ENCODE peak calls at places on chromosomes 13 and 19, in five cellular contexts. T is AG09319, U is GM13976, L is neural crest cell, J is HFFc6. I is an unnamed sample.

GRCh38 chr13:106029901-106030300 is 505.6 kb downstream of the EFNB2 start:
- DNase-seq in L (no peak), T (no peak), U (no peak), J (no peak), I (no peak)

GRCh38 chr19:16895467-16896097 is 6.8 kb downstream of the F2RL3 start:
- DNase-seq in L (no peak), T (no peak), U (no peak), J (no peak), I (no peak)

GRCh38 chr19:16285769-16286564 is 38.7 kb upstream of the KLF2 start:
- DNase-seq in T (no peak), L (no peak), J (no peak), U (no peak), I (no peak)

GRCh38 chr13:44004881-44005280 is 125.2 kb downstream of the LACC1 start:
- DNase-seq in J (peak), U (no peak), T (no peak), L (no peak), I (peak)

GRCh38 chr19:41967056-41967783 is 8.1 kb upstream of the RABAC1 start:
- DNase-seq in U (no peak), T (no peak), J (no peak), L (no peak), I (no peak)

GRCh38 chr13:83941669-83942335 is 59.5 kb upstream of the SLITRK1 start:
- DNase-seq in U (no peak), T (no peak), J (no peak), L (no peak), I (peak)

GRCh38 chr19:33554821-33555220 is 33.2 kb upstream of the PEPD start:
- DNase-seq in T (no peak), U (no peak), L (no peak), J (no peak), I (no peak)

GRCh38 chr13:43994999-43995859 is 115.5 kb downstream of the LACC1 start:
- DNase-seq in T (no peak), U (no peak), L (no peak), J (no peak), I (no peak)

GRCh38 chr19:45501730-45502014 is 3.4 kb downstream of the PPM1N start:
- DNase-seq in U (no peak), L (no peak), T (no peak), J (no peak), I (no peak)

GRCh38 chr13:100306444-100306999 is 217.6 kb downstream of the PCCA start:
- DNase-seq in J (no peak), L (no peak), T (no peak), U (no peak), I (no peak)

GRCh38 chr19:33691736-33692135 is 70.0 kb downstream of the CHST8 start:
- DNase-seq in T (no peak), J (no peak), U (no peak), L (no peak), I (no peak)

GRCh38 chr13:111474136-111475002 is 153.9 kb downstream of the TEX29 start:
- DNase-seq in J (peak), T (no peak), L (peak), U (peak), I (peak)

GRCh38 chr19:2627319-2627829 is 75.1 kb downstream of the GNG7 start:
- DNase-seq in J (peak), T (peak), L (no peak), U (no peak), I (peak)

GRCh38 chr19:7879102-7879770 is 5.0 kb upstream of the PRR36 start:
- DNase-seq in U (no peak), J (no peak), L (no peak), T (no peak), I (no peak)

GRCh38 chr19:47106819-47107200 is 6.8 kb downstream of the ZC3H4 start:
- DNase-seq in L (no peak), J (peak), T (no peak), U (no peak), I (no peak)

GRCh38 chr13:32253911-32254399 is 61.2 kb downstream of the ZAR1L start:
- DNase-seq in T (no peak), J (no peak), U (no peak), L (no peak), I (no peak)

GRCh38 chr19:47595937-47596336 is 13.0 kb upstream of the BICRA start:
- DNase-seq in J (no peak), L (no peak), T (no peak), U (no peak), I (no peak)

GRCh38 chr13:87674143-87674772 is 3.1 kb downstream of the SLITRK5 start:
- DNase-seq in L (no peak), T (no peak), U (peak), J (no peak), I (no peak)

GRCh38 chr19:50861496-50862286 is 7.0 kb downstream of the KLK3 start:
- DNase-seq in T (no peak), U (no peak), L (no peak), J (no peak), I (no peak)
- TF ChIP-seq CTCF in T (no peak), U (no peak), L (no peak), J (no peak), I (no peak)

GRCh38 chr19:29122185-29122584 is 90.8 kb downstream of the UQCRFS1 start:
- DNase-seq in L (no peak), J (no peak), T (no peak), U (no peak), I (no peak)

GRCh38 chr19:29118384-29118783 is 94.6 kb downstream of the UQCRFS1 start:
- DNase-seq in J (no peak), T (no peak), L (no peak), U (no peak), I (no peak)

GRCh38 chr19:29120471-29120870 is 92.5 kb downstream of the UQCRFS1 start:
- DNase-seq in T (no peak), L (no peak), J (no peak), U (no peak), I (no peak)

GRCh38 chr19:29119582-29119981 is 93.4 kb downstream of the UQCRFS1 start:
- DNase-seq in T (no peak), U (no peak), J (peak), L (no peak), I (no peak)

GRCh38 chr19:29121684-29122083 is 91.3 kb downstream of the UQCRFS1 start:
- DNase-seq in L (peak), U (no peak), T (no peak), J (no peak), I (no peak)
- TF ChIP-seq CTCF in L (peak), U (no peak), T (peak), J (peak), I (no peak)

GRCh38 chr13:94660695-94661324 is 51.5 kb downstream of the SOX21 start:
- DNase-seq in J (peak), L (peak), U (no peak), T (no peak), I (no peak)
- TF ChIP-seq CTCF in J (peak), L (peak), U (no peak), T (peak), I (peak)

DNA sequence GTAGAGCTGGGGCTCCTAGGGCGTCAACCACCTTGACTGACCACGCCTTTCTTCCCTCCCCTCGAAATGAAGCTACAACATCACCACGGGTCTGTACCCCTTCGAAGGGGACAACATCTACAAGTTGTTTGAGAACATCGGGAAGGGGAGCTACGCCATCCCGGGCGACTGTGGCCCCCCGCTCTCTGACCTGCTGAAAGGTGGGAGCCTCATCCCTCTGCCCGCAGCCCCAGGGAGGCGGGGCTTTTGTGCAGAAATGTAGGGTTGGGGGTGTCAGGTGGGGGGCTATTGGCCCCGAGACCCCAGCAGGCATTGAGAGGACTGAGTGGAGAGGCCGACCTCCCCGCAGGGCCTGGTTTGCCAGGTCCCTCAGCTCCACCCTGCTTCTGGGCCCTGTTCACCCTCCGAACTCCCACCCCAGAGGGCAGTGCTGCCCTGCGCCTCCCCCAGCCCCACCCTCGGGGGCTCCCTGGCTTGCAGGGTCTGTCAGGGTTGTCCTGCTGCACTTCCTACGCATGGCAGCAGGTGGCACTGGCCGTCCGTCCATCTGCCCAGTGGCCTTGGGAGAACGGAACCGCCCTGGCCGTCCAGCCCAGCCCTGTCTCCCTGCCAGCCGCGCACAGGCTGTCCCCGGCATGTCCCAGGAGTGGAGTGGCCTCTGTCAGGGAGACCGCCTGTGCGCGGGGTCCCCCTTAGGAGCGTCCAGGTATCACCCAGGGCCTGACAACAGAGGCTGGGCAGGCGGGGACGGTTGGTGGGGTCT is 15.7 kb downstream of the STK11 start:
- DNase-seq in T (no peak), J (peak), U (no peak), L (peak), I (no peak)
- TF ChIP-seq CTCF in T (peak), J (peak), U (peak), L (peak), I (peak)

GRCh38 chr13:61880576-61881283 is 465.1 kb upstream of the PCDH20 start:
- DNase-seq in J (no peak), U (peak), L (no peak), T (no peak), I (no peak)
- TF ChIP-seq CTCF in J (peak), U (peak), L (peak), T (no peak), I (peak)

DNA sequence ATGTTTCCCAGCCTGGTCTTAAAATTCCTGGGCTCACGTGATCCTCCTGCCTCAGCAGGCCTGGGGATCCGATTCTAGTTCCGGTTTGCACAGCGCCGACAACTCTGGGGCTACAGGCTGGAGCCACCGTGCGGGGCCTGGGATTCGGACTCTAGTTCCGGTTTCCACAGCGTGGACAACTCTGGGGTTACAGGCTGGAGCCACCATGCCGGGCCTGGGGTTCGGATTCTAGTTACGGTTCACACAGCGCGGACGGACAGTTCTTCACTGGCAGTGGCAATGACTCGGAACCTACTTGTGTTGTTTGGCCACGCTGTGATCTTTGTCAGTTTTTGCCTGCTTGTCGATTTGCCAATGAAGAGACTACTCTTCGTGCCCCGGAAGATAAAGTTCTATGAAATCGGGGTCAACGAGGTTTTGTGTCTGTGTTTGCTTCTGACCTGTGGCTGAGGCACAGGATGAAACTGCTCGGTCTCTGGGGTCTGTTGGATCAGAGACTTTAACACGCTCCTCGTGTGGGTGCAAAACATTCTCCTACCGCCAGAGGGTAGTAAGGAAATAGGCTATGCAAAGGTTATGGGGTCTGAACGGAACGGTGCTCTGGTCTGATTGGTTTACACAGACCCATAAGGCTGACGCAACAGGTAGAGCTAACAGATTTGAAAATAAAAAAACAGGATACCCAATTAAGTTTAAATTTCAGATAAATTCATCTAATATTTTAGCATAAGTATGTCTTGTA is 12.1 kb upstream of the ZSCAN1 start:
- DNase-seq in J (no peak), T (no peak), U (no peak), L (peak), I (no peak)
- TF ChIP-seq CTCF in J (peak), T (peak), U (no peak), L (peak), I (peak)

DNA sequence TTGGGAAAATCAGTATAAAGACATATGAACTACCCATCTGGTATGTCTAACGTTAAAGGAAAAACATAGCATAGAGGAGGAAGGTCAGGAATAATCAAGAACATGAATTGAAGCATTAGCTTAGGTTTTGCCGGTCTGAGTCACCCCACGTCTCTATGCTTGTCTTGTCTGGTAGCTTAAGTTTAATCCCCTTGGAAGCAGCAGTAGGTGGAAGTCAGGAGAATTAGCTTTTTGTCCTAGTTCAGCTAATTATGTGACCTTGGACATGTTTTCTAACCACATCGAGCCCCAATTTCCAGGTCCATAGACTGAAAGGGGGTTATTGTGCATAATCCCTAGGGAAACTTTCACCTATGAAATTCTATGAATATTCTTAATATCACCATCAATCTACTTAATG is 304.6 kb upstream of the MAB21L1 start:
- DNase-seq in L (no peak), U (no peak), T (no peak), J (no peak), I (no peak)
- TF ChIP-seq CTCF in L (no peak), U (no peak), T (no peak), J (no peak), I (no peak)

DNA sequence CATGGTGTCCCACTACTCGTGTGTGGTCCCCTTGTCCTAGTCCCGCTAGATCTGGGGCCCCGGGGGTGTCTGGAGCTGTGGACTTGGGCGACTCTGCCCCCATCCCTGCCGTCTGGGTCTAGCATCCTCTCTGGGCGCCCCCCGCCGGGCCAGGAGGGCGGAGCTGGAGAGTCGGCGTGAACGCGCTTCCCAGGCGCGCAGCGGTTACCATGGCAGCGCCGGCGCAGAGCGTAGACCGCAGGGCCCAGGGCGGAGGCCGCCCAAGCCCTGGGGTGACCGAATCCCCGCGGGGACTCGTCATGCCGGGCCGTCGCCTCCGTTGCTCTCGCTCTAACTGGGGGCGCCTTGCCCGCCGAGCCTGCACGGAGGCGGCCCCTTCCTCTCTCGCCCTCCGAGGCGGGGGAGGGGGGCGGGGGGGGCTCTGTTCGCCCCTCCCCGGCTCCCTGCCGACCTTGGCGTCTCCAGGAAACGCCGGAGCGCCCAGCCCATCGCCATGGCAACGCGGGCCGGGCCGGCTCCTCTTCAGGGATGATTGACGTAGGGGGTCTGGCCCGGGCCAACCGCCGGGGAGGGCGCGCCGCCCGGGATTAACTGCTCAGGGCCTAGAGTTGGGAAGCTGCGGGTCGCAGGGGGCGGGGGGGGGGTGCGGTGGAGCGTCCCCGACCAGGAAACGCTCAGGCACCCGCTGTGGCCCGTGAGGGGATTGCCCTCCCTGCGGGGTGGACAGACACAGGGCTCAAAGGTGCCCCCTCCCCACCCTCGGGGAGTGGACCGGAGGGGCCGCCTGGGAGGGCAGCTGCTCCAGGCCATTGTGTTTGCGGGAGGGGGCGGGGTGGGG is 8.9 kb downstream of the ISYNA1 start:
- DNase-seq in U (peak), L (peak), T (no peak), J (peak), I (no peak)
- TF ChIP-seq CTCF in U (no peak), L (peak), T (no peak), J (peak), I (no peak)

GRCh38 chr19:5593245-5593962 is 25.7 kb upstream of the TINCR start:
- DNase-seq in T (no peak), U (no peak), J (no peak), L (no peak), I (no peak)
- TF ChIP-seq CTCF in T (no peak), U (no peak), J (no peak), L (no peak), I (no peak)

GRCh38 chr13:101785858-101786257 is 333.4 kb downstream of the ITGBL1 start:
- DNase-seq in J (peak), T (peak), L (peak), U (peak), I (no peak)
- TF ChIP-seq CTCF in J (peak), T (peak), L (peak), U (no peak), I (peak)

I was measured in HFF-Myc.